ENCODE peak calls at places on chromosomes 2 and 18, in nine cellular contexts. G is NCI-H345; X is stimulated activated CD4-positive, alpha-beta T cell treated with anti-CD3 and anti-CD28 coated beads, Interleukin-15, amount 100 ng/mL, for 24 hours; V is T-cell; Y is thoracic aorta; I is HCT116; F is stimulated activated CD8-positive, alpha-beta memory T cell treated with anti-CD3 and anti-CD28 coated beads, Interleukin-12 subunit alpha, Interleukin-12 subunit beta, amount 100 ng/mL, for 1 hour; L is GM13977; Z is cerebellar cortex. Q is an unnamed sample.

GRCh38 chr2:64017811-64018714 is 1.2 kb downstream of the VPS54 start:
- DNase-seq in G (peak; percentile 38), X (no peak), V (no peak), Y (no peak), I (no peak), F (no peak), L (peak; percentile 31), Z (peak; percentile 48), Q (no peak)

GRCh38 chr2:88554189-88554588 is 73.1 kb downstream of the EIF2AK3 start:
- DNase-seq in G (peak; percentile 35), X (no peak), V (no peak), Y (no peak), I (no peak), F (no peak), L (no peak), Z (peak; percentile 3), Q (no peak)

GRCh38 chr2:113316085-113316484 is 37.4 kb upstream of the PAX8 start:
- DNase-seq in G (no peak), X (no peak), V (no peak), Y (no peak), I (no peak), F (no peak), L (no peak), Z (no peak), Q (no peak)

GRCh38 chr2:177923323-177923722 is 149.3 kb downstream of the PDE11A start:
- DNase-seq in G (no peak), X (no peak), V (no peak), Y (no peak), I (no peak), F (no peak), L (no peak), Z (no peak), Q (no peak)

GRCh38 chr18:48402953-48403352 is 6.2 kb downstream of the ZBTB7C start:
- DNase-seq in G (no peak), X (no peak), V (no peak), Y (no peak), I (no peak), F (no peak), L (no peak), Z (no peak), Q (no peak)

GRCh38 chr2:217951091-217951490 is 51.7 kb downstream of the TNS1 start:
- DNase-seq in G (no peak), X (no peak), V (no peak), Y (no peak), I (no peak), F (no peak), L (no peak), Z (no peak), Q (no peak)

GRCh38 chr18:23422751-23423418 is 30.2 kb upstream of the RIOK3 start:
- DNase-seq in G (no peak), X (no peak), V (no peak), Y (peak; percentile 19), I (peak; percentile 78), F (peak; percentile 8), L (peak; percentile 53), Z (peak; percentile 33), Q (no peak)

GRCh38 chr18:63119647-63120046 is 199.9 kb downstream of the BCL2 start:
- DNase-seq in G (peak; percentile 34), X (peak; percentile 34), V (no peak), Y (no peak), I (peak; percentile 31), F (no peak), L (no peak), Z (peak; percentile 45), Q (no peak)

GRCh38 chr2:223760838-223761502 is 76.4 kb downstream of the AP1S3 start:
- DNase-seq in G (no peak), X (peak; percentile 44), V (peak; percentile 4), Y (peak; percentile 7), I (peak; percentile 96), F (peak; percentile 20), L (peak; percentile 24), Z (no peak), Q (no peak)

GRCh38 chr2:71313-72035 is 25.2 kb upstream of the FAM110C start:
- DNase-seq in G (no peak), X (no peak), V (no peak), Y (no peak), I (peak; percentile 36), F (no peak), L (no peak), Z (no peak), Q (no peak)

GRCh38 chr18:79545255-79545654 is 134.3 kb upstream of the CTDP1 start:
- DNase-seq in G (no peak), X (no peak), V (no peak), Y (no peak), I (no peak), F (no peak), L (no peak), Z (no peak), Q (no peak)

GRCh38 chr2:24635181-24635580 is 144.1 kb downstream of the NCOA1 start:
- DNase-seq in G (no peak), X (no peak), V (no peak), Y (no peak), I (no peak), F (no peak), L (no peak), Z (peak; percentile 51), Q (no peak)

GRCh38 chr2:8489221-8489620 is 192.6 kb upstream of the ID2 start:
- DNase-seq in G (no peak), X (no peak), V (no peak), Y (no peak), I (no peak), F (no peak), L (no peak), Z (no peak), Q (no peak)

GRCh38 chr18:6001867-6002266 is 106.5 kb upstream of the TMEM200C start:
- DNase-seq in G (no peak), X (no peak), V (no peak), Y (no peak), I (no peak), F (no peak), L (no peak), Z (no peak), Q (no peak)

GRCh38 chr2:97691166-97691565 is 21.7 kb downstream of the C2orf92 start:
- DNase-seq in G (no peak), X (no peak), V (no peak), Y (no peak), I (no peak), F (no peak), L (no peak), Z (no peak), Q (no peak)

GRCh38 chr2:239737144-239737463 is 288.0 kb downstream of the NDUFA10 start:
- DNase-seq in G (no peak), X (no peak), V (no peak), Y (no peak), I (no peak), F (no peak), L (no peak), Z (no peak), Q (no peak)

GRCh38 chr2:161273038-161273760 is 35.0 kb upstream of the PSMD14 start:
- DNase-seq in G (peak; percentile 67), X (peak; percentile 25), V (no peak), Y (no peak), I (peak; percentile 69), F (no peak), L (peak; percentile 43), Z (peak; percentile 73), Q (peak; percentile 85)